ENCODE peak calls at places on chromosomes 16 and 17, in seven cellular contexts. C, Q, T, G, N, Z and B are unnamed samples. For H3K36me3, the result is how much of the 10 kb centered on the place peaks cover.

GRCh38 chr17:74272731-74273201 is 1.3 kb upstream of the DNAI2 start:
- DNase-seq in C (no peak), Q (no peak), T (no peak), G (no peak), N (no peak), Z (peak), B (no peak)

GRCh38 chr17:34613064-34614019 is 34.0 kb downstream of the TMEM132E start:
- DNase-seq in C (no peak), Q (no peak), T (no peak), G (no peak), N (no peak), Z (no peak), B (no peak)

GRCh38 chr17:59851431-59852375 is 41.0 kb downstream of the TUBD1 start:
- DNase-seq in C (peak), Q (no peak), T (peak), G (peak), N (peak), Z (no peak), B (no peak)

GRCh38 chr16:3029499-3030127 is 5.8 kb downstream of the THOC6 start:
- DNase-seq in C (peak), Q (peak), T (no peak), G (no peak), N (no peak), Z (no peak), B (no peak)

GRCh38 chr17:45440161-45440859 is 7.6 kb upstream of the ARHGAP27 start:
- DNase-seq in C (no peak), Q (peak), T (no peak), G (no peak), N (no peak), Z (no peak), B (no peak)

GRCh38 chr17:39306509-39307212 is 80.9 kb upstream of the STAC2 start:
- DNase-seq in C (peak), Q (no peak), T (no peak), G (no peak), N (no peak), Z (no peak), B (no peak)

GRCh38 chr17:33169580-33170285 is 123.4 kb downstream of the ASIC2 start:
- DNase-seq in C (peak), Q (no peak), T (no peak), G (no peak), N (no peak), Z (no peak), B (no peak)

GRCh38 chr16:62256406-62256805 is 220.2 kb upstream of the CDH8 start:
- DNase-seq in C (no peak), Q (no peak), T (no peak), G (no peak), N (no peak), Z (no peak), B (no peak)

GRCh38 chr16:3879258-3879886 is 1.1 kb downstream of the CREBBP start:
- DNase-seq in C (no peak), Q (no peak), T (peak), G (no peak), N (peak), Z (peak), B (no peak)

GRCh38 chr17:66240630-66241029 is 11.4 kb upstream of the APOH start:
- DNase-seq in C (peak), Q (no peak), T (no peak), G (no peak), N (no peak), Z (no peak), B (no peak)

GRCh38 chr16:14148569-14148968 is 77.5 kb downstream of the MRTFB start:
- DNase-seq in C (peak), Q (no peak), T (no peak), G (no peak), N (no peak), Z (no peak), B (no peak)

GRCh38 chr16:70694517-70695218 is 8.8 kb upstream of the MTSS2 start:
- DNase-seq in C (no peak), Q (no peak), T (no peak), G (no peak), N (no peak), Z (no peak), B (no peak)

GRCh38 chr16:89922884-89923639 is at the start of gene TUBB3:
- DNase-seq in C (peak), Q (peak), T (peak), G (no peak), N (peak), Z (peak), B (no peak)

GRCh38 chr16:69089091-69089912 is 16.2 kb upstream of the HAS3 start:
- DNase-seq in C (peak), Q (no peak), T (no peak), G (no peak), N (no peak), Z (no peak), B (no peak)

GRCh38 chr17:6427284-6427781 is 7.6 kb downstream of the AIPL1 start:
- DNase-seq in C (peak), Q (no peak), T (no peak), G (no peak), N (no peak), Z (no peak), B (peak)

GRCh38 chr17:44217738-44218343 is 1.6 kb downstream of the UBTF start:
- DNase-seq in C (no peak), Q (no peak), T (no peak), G (no peak), N (peak), Z (peak), B (no peak)

GRCh38 chr17:28717578-28718316 is at the start of gene RAB34:
- DNase-seq in C (peak), Q (peak), T (peak), G (peak), N (peak), Z (peak), B (peak)

GRCh38 chr17:8383143-8383974 is at the start of gene RPL26:
- DNase-seq in C (peak), Q (peak), T (peak), G (peak), N (peak), Z (peak), B (peak)

GRCh38 chr16:68031951-68032350 is 8.9 kb downstream of the DUS2 start:
- DNase-seq in C (no peak), Q (no peak), T (peak), G (no peak), N (peak), Z (no peak), B (no peak)

GRCh38 chr17:68172461-68172954 is 75.3 kb upstream of the AMZ2 start:
- DNase-seq in C (peak), Q (no peak), T (peak), G (peak), N (peak), Z (peak), B (peak)

GRCh38 chr17:65856865-65857264 is 295.4 kb upstream of the AXIN2 start:
- DNase-seq in C (peak), Q (no peak), T (no peak), G (no peak), N (no peak), Z (no peak), B (no peak)

GRCh38 chr16:83967838-83968482 is at the start of gene NECAB2:
- DNase-seq in C (peak), Q (peak), T (no peak), G (no peak), N (no peak), Z (peak), B (no peak)

GRCh38 chr16:88473666-88474534 is 20.8 kb downstream of the ZFPM1 start:
- DNase-seq in C (peak), Q (peak), T (no peak), G (peak), N (no peak), Z (peak), B (no peak)

GRCh38 chr16:31078597-31079341 is 4.5 kb downstream of the ZNF646 start:
- DNase-seq in C (no peak), Q (no peak), T (no peak), G (no peak), N (no peak), Z (no peak), B (no peak)

GRCh38 chr16:67404740-67405226 is 11.5 kb upstream of the TPPP3 start:
- DNase-seq in C (no peak), Q (no peak), T (peak), G (no peak), N (peak), Z (no peak), B (no peak)

GRCh38 chr16:13866073-13866472 is 53.9 kb upstream of the ERCC4 start:
- DNase-seq in C (peak), Q (no peak), T (peak), G (peak), N (peak), Z (peak), B (peak)

GRCh38 chr16:65510850-65511249 is 389.0 kb upstream of the CDH11 start:
- DNase-seq in C (peak), Q (no peak), T (no peak), G (no peak), N (no peak), Z (no peak), B (no peak)

GRCh38 chr17:4945944-4946280 is 2.4 kb downstream of the PFN1 start:
- DNase-seq in C (no peak), Q (no peak), T (no peak), G (no peak), N (no peak), Z (no peak), B (no peak)

GRCh38 chr16:84689126-84689525 is 10.7 kb upstream of the USP10 start:
- DNase-seq in C (peak), Q (no peak), T (no peak), G (no peak), N (no peak), Z (no peak), B (no peak)

GRCh38 chr17:78919816-78920516 is 5.2 kb downstream of the TIMP2 start:
- DNase-seq in C (no peak), Q (no peak), T (no peak), G (no peak), N (no peak), Z (no peak), B (no peak)

GRCh38 chr17:65048441-65048840 is 8.1 kb downstream of the GNA13 start:
- DNase-seq in C (peak), Q (no peak), T (no peak), G (no peak), N (no peak), Z (no peak), B (no peak)

GRCh38 chr16:1458336-1458976 is 14.1 kb upstream of the CCDC154 start:
- DNase-seq in C (peak), Q (peak), T (no peak), G (no peak), N (no peak), Z (no peak), B (no peak)

GRCh38 chr16:1461146-1461545 is 13.7 kb downstream of the CLCN7 start:
- DNase-seq in C (no peak), Q (peak), T (no peak), G (no peak), N (no peak), Z (no peak), B (no peak)

GRCh38 chr16:1458977-1459341 is 14.6 kb upstream of the CCDC154 start:
- DNase-seq in C (no peak), Q (peak), T (no peak), G (no peak), N (no peak), Z (no peak), B (no peak)

GRCh38 chr16:1459967-1460366 is 14.9 kb downstream of the CLCN7 start:
- DNase-seq in C (no peak), Q (peak), T (no peak), G (no peak), N (no peak), Z (no peak), B (no peak)

DNA sequence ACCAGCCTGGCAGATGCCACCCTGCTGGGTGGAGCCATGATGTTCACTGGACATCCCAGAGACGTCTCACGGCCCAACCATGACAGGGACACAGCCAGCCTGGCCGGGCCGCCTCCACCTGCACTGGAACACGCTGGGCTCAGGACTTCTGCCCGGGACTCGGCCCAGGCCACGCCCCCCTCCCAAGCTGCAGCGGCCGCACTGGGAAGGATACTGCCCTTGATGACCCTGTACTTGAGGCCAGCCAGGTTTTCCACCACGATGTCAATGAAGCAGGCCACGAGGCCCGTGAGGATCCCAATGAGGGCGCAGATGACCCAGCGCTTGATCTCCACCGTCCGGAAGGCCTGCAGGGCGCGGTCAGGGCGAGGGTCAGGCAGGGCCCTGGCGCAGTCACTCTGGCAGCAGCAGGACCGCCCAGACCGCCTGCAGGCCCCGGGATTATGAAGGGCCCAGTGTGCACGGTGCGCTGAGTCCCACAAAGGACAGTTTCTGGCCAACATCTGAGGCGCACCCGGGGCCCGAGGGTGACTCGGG is 14.2 kb downstream of the CLCN7 start:
- DNase-seq in C (no peak), Q (peak), T (no peak), G (no peak), N (no peak), Z (no peak), B (no peak)
- H3K36me3 ChIP-seq in C (under half), Q (half or more), T (under half), G (under half), N (under half), Z (under half), B (half or more)

DNA sequence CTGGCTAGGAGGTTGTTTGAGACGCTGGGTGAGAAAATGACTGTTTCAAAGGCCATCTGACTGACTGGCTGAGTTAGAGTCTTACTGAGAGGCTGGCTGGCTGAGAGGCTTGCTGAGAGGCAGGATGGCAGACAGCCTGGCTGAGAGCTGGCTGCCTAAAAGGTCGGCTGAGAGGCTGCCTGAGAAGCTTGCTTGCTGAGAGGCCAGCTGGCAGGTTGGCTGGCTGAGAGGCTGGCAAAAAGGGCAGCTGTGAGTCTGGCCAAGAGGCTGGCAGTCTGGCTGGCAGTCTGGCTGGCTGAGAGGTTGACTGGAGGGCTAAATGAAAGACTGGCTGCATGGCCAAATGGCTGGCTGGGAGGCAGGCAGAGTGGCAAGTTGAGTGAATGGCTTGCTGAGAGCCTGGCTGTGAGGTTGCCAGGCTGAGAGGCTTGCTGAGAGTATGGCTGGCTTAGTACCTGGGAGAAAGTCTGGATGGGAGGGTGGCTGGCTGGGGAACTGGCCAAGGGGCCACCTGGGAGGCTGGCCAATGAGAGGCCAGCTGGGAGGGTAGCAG is 35.3 kb upstream of the ACSM2B start:
- DNase-seq in C (no peak), Q (peak), T (no peak), G (peak), N (no peak), Z (no peak), B (no peak)
- H3K27ac ChIP-seq in C (no peak), Q (peak), T (no peak), G (peak), N (peak), Z (peak), B (no peak)

GRCh38 chr16:86498155-86498651 is 12.1 kb upstream of the FOXF1 start:
- DNase-seq in C (peak), Q (no peak), T (no peak), G (no peak), N (no peak), Z (no peak), B (no peak)
- H3K4me3 ChIP-seq in C (peak), Q (peak), T (peak), G (no peak), N (peak), Z (no peak), B (no peak)

GRCh38 chr17:76713765-76714164 is 3.0 kb upstream of the MXRA7 start:
- DNase-seq in C (no peak), Q (no peak), T (no peak), G (no peak), N (no peak), Z (no peak), B (no peak)

GRCh38 chr17:76707985-76708807 is 2.6 kb downstream of the MXRA7 start:
- DNase-seq in C (no peak), Q (no peak), T (no peak), G (no peak), N (no peak), Z (no peak), B (no peak)

GRCh38 chr17:76714336-76714735 is 3.6 kb upstream of the MXRA7 start:
- DNase-seq in C (no peak), Q (no peak), T (no peak), G (no peak), N (no peak), Z (no peak), B (no peak)

GRCh38 chr17:76709077-76709950 is 1.5 kb downstream of the MXRA7 start:
- DNase-seq in C (peak), Q (peak), T (peak), G (peak), N (peak), Z (peak), B (no peak)

GRCh38 chr17:76710863-76711611 is at the start of gene MXRA7:
- DNase-seq in C (peak), Q (peak), T (peak), G (peak), N (peak), Z (peak), B (no peak)
- H3K36me3 ChIP-seq in C (under half), Q (under half), T (under half), G (under half), N (under half), Z (under half), B (under half)

DNA sequence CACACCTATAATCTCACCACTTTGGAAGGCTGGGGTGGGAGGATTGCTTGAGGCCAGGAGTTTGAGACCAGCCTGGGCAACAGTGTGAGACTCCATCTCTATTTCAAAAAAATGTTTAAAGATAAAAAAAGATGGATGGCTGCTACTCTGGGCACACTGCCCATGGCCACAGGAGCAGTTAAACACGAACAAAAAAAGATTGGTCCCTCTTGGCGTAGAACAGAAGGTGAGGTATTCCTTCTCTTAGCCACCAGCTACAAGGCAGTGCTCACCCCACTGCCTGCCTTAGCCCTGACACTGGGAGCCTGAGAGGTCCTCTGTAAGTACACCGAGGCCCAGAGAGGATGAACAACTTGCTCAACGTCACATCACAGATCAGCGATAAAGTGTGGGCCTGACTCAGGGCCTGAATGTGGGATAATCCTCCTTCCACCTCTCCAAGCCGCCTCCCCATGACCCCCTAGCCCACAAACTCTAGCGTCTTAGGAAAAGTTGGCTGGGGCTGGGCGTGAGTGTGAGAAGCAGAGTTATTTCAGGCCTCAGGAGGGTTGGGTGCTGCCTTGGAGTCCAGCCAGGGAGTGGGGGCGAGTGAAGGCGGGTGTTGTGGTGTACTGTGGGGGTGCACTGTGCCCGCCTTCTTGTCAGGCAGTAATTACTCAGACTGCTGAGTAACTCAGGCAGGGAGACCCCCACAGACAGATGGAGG is 2.3 kb upstream of the DPH1 start:
- DNase-seq in C (no peak), Q (no peak), T (no peak), G (no peak), N (no peak), Z (no peak), B (no peak)
- H3K27ac ChIP-seq in C (no peak), Q (no peak), T (no peak), G (no peak), N (no peak), Z (no peak), B (no peak)

GRCh38 chr17:81691196-81691595 is 7.4 kb downstream of the HGS start:
- DNase-seq in C (no peak), Q (peak), T (no peak), G (no peak), N (no peak), Z (no peak), B (no peak)
- H3K4me3 ChIP-seq in C (no peak), Q (no peak), T (no peak), G (no peak), N (no peak), Z (no peak), B (no peak)

GRCh38 chr17:16046966-16047365 is 47.3 kb downstream of the TTC19 start:
- DNase-seq in C (peak), Q (no peak), T (no peak), G (no peak), N (no peak), Z (no peak), B (no peak)
- H3K36me3 ChIP-seq in C (under half), Q (half or more), T (under half), G (half or more), N (under half), Z (under half), B (under half)

GRCh38 chr17:19867654-19868395 is at the start of gene ULK2:
- DNase-seq in C (peak), Q (peak), T (peak), G (peak), N (peak), Z (peak), B (peak)
- H3K27ac ChIP-seq in C (peak), Q (peak), T (peak), G (peak), N (peak), Z (peak), B (peak)

GRCh38 chr17:13920413-13920812 is 148.9 kb upstream of the COX10 start:
- DNase-seq in C (no peak), Q (no peak), T (no peak), G (no peak), N (no peak), Z (no peak), B (no peak)
- H3K4me3 ChIP-seq in C (no peak), Q (no peak), T (no peak), G (no peak), N (no peak), Z (no peak), B (no peak)